ENCODE peak calls at places on chromosomes 11 and 22, in six cellular contexts. M, R, L, B, Q and A are unnamed samples.

GRCh38 chr11:17855531-17856290 is 121.1 kb downstream of the KCNC1 start:
- DNase-seq in L (no peak), B (no peak), M (no peak), R (no peak), Q (no peak), A (no peak)

GRCh38 chr22:28019360-28019759 is 100.3 kb upstream of the PITPNB start:
- DNase-seq in L (peak; percentile 65), Q (no peak), B (no peak), R (no peak), M (peak; percentile 62), A (no peak)

GRCh38 chr22:40434101-40434500 is 63.7 kb downstream of the SGSM3 start:
- DNase-seq in Q (no peak), R (no peak), B (no peak), M (no peak), L (no peak), A (no peak)

GRCh38 chr11:75374646-75375045 is 23.2 kb upstream of the ARRB1 start:
- DNase-seq in Q (no peak), B (no peak), M (no peak), L (no peak), R (no peak), A (no peak)

GRCh38 chr11:115363426-115363825 is 140.8 kb downstream of the CADM1 start:
- DNase-seq in L (no peak), B (no peak), R (no peak), Q (no peak), M (no peak), A (no peak)

GRCh38 chr22:49210606-49211005 is 617.1 kb downstream of the BRD1 start:
- DNase-seq in L (peak; percentile 32), M (peak; percentile 40), B (no peak), Q (no peak), R (no peak), A (no peak)

GRCh38 chr11:93279911-93280347 is 50.6 kb upstream of the DEUP1 start:
- DNase-seq in Q (peak; percentile 43), L (no peak), B (no peak), M (no peak), R (no peak), A (no peak)

GRCh38 chr11:8346157-8346755 is 82.6 kb upstream of the LMO1 start:
- DNase-seq in M (no peak), Q (no peak), R (no peak), B (no peak), L (no peak), A (no peak)

GRCh38 chr11:125892071-125892470 is 4.6 kb downstream of the HYLS1 start:
- DNase-seq in Q (no peak), L (no peak), M (no peak), R (no peak), B (no peak), A (no peak)

GRCh38 chr11:46389450-46390330 is 1.9 kb downstream of the CHRM4 start:
- DNase-seq in Q (peak; percentile 75), M (no peak), B (peak; percentile 93), L (peak; percentile 90), R (peak; percentile 76), A (peak; percentile 79)

GRCh38 chr11:81869337-81870065 is 864.2 kb downstream of the FAM181B start:
- DNase-seq in R (no peak), Q (peak; percentile 69), M (no peak), L (peak; percentile 76), B (no peak), A (no peak)

GRCh38 chr11:8693010-8693551 is 10.5 kb downstream of the RPL27A start:
- DNase-seq in B (no peak), M (no peak), L (no peak), R (no peak), Q (no peak), A (no peak)

GRCh38 chr11:118194835-118195627 is 18.6 kb upstream of the SCN2B start:
- DNase-seq in L (no peak), Q (no peak), R (no peak), B (no peak), M (peak; percentile 77), A (no peak)

GRCh38 chr22:42692239-42693054 is 28.2 kb downstream of the A4GALT start:
- DNase-seq in Q (peak; percentile 66), L (peak; percentile 84), R (no peak), B (peak; percentile 45), M (peak; percentile 62), A (no peak)

GRCh38 chr11:87219266-87219665 is 181.5 kb downstream of the TMEM135 start:
- DNase-seq in R (no peak), B (peak; percentile 40), Q (no peak), L (no peak), M (no peak), A (no peak)

GRCh38 chr11:83691387-83692088 is 405.4 kb upstream of the CCDC90B start:
- DNase-seq in R (no peak), Q (no peak), B (no peak), L (no peak), M (no peak), A (no peak)

GRCh38 chr11:10158461-10158860 is 135.6 kb downstream of the SBF2 start:
- DNase-seq in L (no peak), Q (no peak), M (no peak), B (no peak), R (no peak), A (no peak)

GRCh38 chr11:66429983-66430602 is 8.6 kb downstream of the MRPL11 start:
- DNase-seq in M (peak; percentile 84), Q (no peak), R (peak; percentile 82), L (peak; percentile 87), B (peak; percentile 94), A (peak; percentile 76)

GRCh38 chr22:36366291-36366708 is 21.5 kb downstream of the MYH9 start:
- DNase-seq in M (peak; percentile 90), Q (no peak), B (no peak), R (no peak), L (no peak), A (no peak)

GRCh38 chr11:116913000-116913399 is 75.6 kb upstream of the APOA1 start:
- DNase-seq in Q (no peak), L (no peak), M (no peak), B (no peak), R (no peak), A (no peak)

GRCh38 chr22:44033287-44033686 is 9.2 kb downstream of the PARVB start:
- DNase-seq in B (no peak), R (no peak), M (no peak), Q (no peak), L (no peak), A (no peak)

GRCh38 chr11:2998073-2998850 is 6.1 kb upstream of the NAP1L4 start:
- DNase-seq in M (no peak), R (no peak), Q (no peak), B (no peak), L (no peak), A (no peak)

DNA sequence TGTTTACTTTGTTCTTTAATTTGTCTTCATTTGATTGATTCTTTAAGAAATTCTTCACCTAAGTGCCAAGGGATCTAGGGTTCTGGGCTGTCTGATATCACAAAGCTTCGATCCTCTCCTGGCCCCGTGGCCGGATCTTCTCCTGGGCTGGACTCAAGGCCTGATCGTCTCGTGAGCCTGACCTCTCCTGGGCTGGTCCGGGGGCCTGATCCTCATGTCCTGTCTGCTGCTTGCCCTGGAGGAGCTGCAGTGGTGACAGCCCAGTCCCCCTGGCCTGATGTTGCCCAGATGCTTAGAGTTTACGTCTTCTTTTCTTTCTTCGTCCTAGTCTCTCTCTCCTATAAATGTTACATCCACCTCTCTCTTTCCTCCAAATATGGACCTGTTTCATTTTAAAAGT is 3.3 kb downstream of the NADSYN1 start:
- DNase-seq in B (no peak), L (peak; percentile 71), M (no peak), Q (no peak), R (no peak), A (no peak)
- H3K36me3 ChIP-seq in B (peaks cover 13% of the 10 kb centered on the region), L (peaks cover 51% of the 10 kb centered on the region), M (peaks cover 60% of the 10 kb centered on the region), Q (peaks cover 18% of the 10 kb centered on the region), R (peaks cover 65% of the 10 kb centered on the region), A (peaks cover 62% of the 10 kb centered on the region)

GRCh38 chr22:31326877-31327276 is 19.3 kb downstream of the PATZ1 start:
- DNase-seq in R (no peak), M (no peak), Q (no peak), B (no peak), L (no peak), A (no peak)
- H3K36me3 ChIP-seq in R (peaks cover 59% of the 10 kb centered on the region), M (peaks cover 66% of the 10 kb centered on the region), Q (peaks cover 27% of the 10 kb centered on the region), B (peaks cover 23% of the 10 kb centered on the region), L (peaks cover 65% of the 10 kb centered on the region), A (peaks cover 96% of the 10 kb centered on the region)

DNA sequence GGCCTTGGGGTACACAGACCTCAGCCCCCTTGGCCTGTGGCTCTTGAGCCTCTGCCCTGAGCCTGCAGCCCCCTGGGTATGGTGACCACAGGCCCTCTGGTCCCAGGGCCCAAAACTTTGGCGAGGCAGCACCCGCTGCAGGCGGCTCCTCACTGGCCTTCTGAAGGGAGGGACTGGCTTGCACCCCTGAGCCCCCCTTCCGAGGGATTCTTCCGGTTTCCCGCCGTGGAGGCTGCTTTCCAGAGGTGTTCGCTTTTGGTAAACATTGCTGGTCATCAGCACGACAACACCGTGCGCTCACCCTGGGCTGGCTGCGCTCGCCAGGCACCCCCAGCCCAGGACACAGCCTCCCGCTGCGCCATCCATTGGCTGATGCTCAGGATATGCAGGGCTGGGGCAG is 42.0 kb downstream of the GRAMD4 start:
- DNase-seq in Q (no peak), L (no peak), B (no peak), R (no peak), M (no peak), A (no peak)
- H3K36me3 ChIP-seq in Q (no peaks in the 10 kb centered on the region), L (peaks cover 53% of the 10 kb centered on the region), B (no peaks in the 10 kb centered on the region), R (peaks cover 3% of the 10 kb centered on the region), M (peaks cover 18% of the 10 kb centered on the region), A (peaks cover 17% of the 10 kb centered on the region)

GRCh38 chr11:111355101-111355500 is 24.0 kb downstream of the POU2AF1 start:
- DNase-seq in L (no peak), M (no peak), B (no peak), Q (no peak), R (no peak), A (no peak)
- H3K36me3 ChIP-seq in L (peaks cover 4% of the 10 kb centered on the region), M (no peaks in the 10 kb centered on the region), B (no peaks in the 10 kb centered on the region), Q (peaks cover 61% of the 10 kb centered on the region), R (no peaks in the 10 kb centered on the region), A (no peaks in the 10 kb centered on the region)

DNA sequence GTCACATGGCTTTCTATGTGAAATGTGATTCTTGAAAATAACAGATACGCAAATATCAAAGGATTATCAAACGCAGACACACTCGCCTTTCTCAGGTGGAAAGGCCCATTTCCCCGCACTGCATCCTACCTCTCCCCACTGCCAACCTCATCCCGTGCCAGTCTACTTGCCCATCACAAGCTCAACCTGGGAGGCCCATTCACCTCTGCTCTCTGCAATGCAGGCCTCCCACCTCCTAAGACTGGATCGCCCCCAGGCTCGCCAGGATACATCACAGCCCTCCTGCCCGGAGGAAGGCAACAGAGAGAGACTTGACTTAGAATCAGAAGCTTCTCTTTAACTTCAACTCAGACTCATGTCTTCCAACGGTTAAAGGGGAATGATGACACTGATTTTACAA is 33.3 kb downstream of the NFRKB start:
- DNase-seq in L (no peak), R (no peak), M (no peak), B (peak; percentile 30), Q (no peak), A (no peak)
- H3K36me3 ChIP-seq in L (peaks cover 45% of the 10 kb centered on the region), R (peaks cover 80% of the 10 kb centered on the region), M (peaks cover 59% of the 10 kb centered on the region), B (peaks cover 25% of the 10 kb centered on the region), Q (peaks cover 20% of the 10 kb centered on the region), A (peaks cover 32% of the 10 kb centered on the region)

GRCh38 chr11:68064876-68065275 is 26.1 kb downstream of the TCIRG1 start:
- DNase-seq in L (no peak), M (no peak), R (no peak), B (no peak), Q (no peak), A (no peak)
- H3K36me3 ChIP-seq in L (peaks cover 37% of the 10 kb centered on the region), M (peaks cover 58% of the 10 kb centered on the region), R (peaks cover 90% of the 10 kb centered on the region), B (peaks cover 81% of the 10 kb centered on the region), Q (peaks cover 28% of the 10 kb centered on the region), A (peaks cover 33% of the 10 kb centered on the region)

GRCh38 chr11:973237-973636 is 47.6 kb downstream of the AP2A2 start:
- DNase-seq in Q (no peak), B (no peak), M (no peak), R (no peak), L (no peak), A (no peak)
- H3K36me3 ChIP-seq in Q (peaks cover 15% of the 10 kb centered on the region), B (no peaks in the 10 kb centered on the region), M (peaks cover 78% of the 10 kb centered on the region), R (peaks cover 88% of the 10 kb centered on the region), L (peaks cover 54% of the 10 kb centered on the region), A (peaks cover 49% of the 10 kb centered on the region)